ENCODE peak calls at places on chromosomes 13 and 19, in six cellular contexts. C is GM04504; A is A549; R is activated T-helper 1 cell treated with anti-CD3 and anti-CD28 coated beads, Interleukin-2, amount 50 U/mL, for 16 hours; G is pancreas; E is stimulated activated CD4-positive, alpha-beta T cell treated with anti-CD3 and anti-CD28 coated beads, Interleukin-12 subunit alpha, Interleukin-12 subunit beta, amount 100 ng/mL, for 4 hours. V is an unnamed sample.

GRCh38 chr13:42924290-42924803 is 67.7 kb downstream of the EPSTI1 start:
- DNase-seq in C (no peak), A (no peak), R (no peak), G (no peak), E (no peak), V (no peak)

GRCh38 chr19:38361633-38362075 is 12.7 kb upstream of the PSMD8 start:
- DNase-seq in C (no peak), A (peak), R (peak), G (peak), E (peak), V (peak)

GRCh38 chr13:111559612-111560423 is 239.4 kb downstream of the TEX29 start:
- DNase-seq in C (no peak), A (no peak), R (no peak), G (no peak), E (no peak), V (no peak)

GRCh38 chr19:2051771-2052704 is 994 bp upstream of the MKNK2 start:
- DNase-seq in C (no peak), A (no peak), R (no peak), G (peak), E (no peak), V (peak)

GRCh38 chr13:112782433-112783010 is 92.7 kb downstream of the ATP11A start:
- DNase-seq in C (no peak), A (no peak), R (no peak), G (no peak), E (no peak), V (no peak)

GRCh38 chr19:56167064-56167578 is 8.7 kb upstream of the GALP start:
- DNase-seq in C (no peak), A (no peak), R (no peak), G (no peak), E (no peak), V (no peak)

GRCh38 chr19:13748169-13748884 is 16.0 kb upstream of the MRI1 start:
- DNase-seq in C (peak), A (peak), R (no peak), G (no peak), E (no peak), V (no peak)

GRCh38 chr13:35191883-35192282 is 249.8 kb downstream of the NBEA start:
- DNase-seq in C (peak), A (no peak), R (no peak), G (no peak), E (no peak), V (no peak)

V was measured in T follicular helper cell.